ENCODE peak calls at places on chromosomes 4 and X, in ten cellular contexts. R, D, I, B, Z, O, U, N, A and P are unnamed samples.

GRCh38 chr4:88969271-88969670 is 87.7 kb downstream of the FAM13A start:
- DNase-seq in B (no peak), U (no peak), D (no peak), R (no peak), I (no peak), A (no peak), N (no peak), Z (no peak), O (no peak), P (no peak)

GRCh38 chr4:42709392-42710065 is 52.6 kb upstream of the ATP8A1 start:
- DNase-seq in D (no peak), R (no peak), N (no peak), O (no peak), I (no peak), B (no peak), Z (no peak), A (no peak), U (no peak), P (no peak)

GRCh38 chrX:124217289-124218251 is 114.9 kb upstream of the TEX13D start:
- DNase-seq in R (no peak), D (peak), O (peak), U (peak), N (peak), B (no peak), A (no peak), Z (no peak), I (no peak), P (no peak)

GRCh38 chrX:153333271-153333670 is 682 bp upstream of the ZNF275 start:
- DNase-seq in I (no peak), Z (no peak), A (peak), R (no peak), O (peak), D (no peak), N (no peak), U (no peak), B (no peak), P (peak)

GRCh38 chrX:133880032-133880443 is 105.4 kb downstream of the GPC3 start:
- DNase-seq in R (no peak), N (no peak), D (no peak), O (no peak), I (no peak), U (no peak), B (no peak), Z (no peak), A (no peak), P (no peak)

GRCh38 chr4:128812360-128812958 is 3.0 kb downstream of the JADE1 start:
- DNase-seq in Z (no peak), A (peak), U (no peak), N (peak), D (peak), B (no peak), O (peak), I (no peak), R (peak), P (peak)

GRCh38 chr4:54998991-54999390 is 126.4 kb downstream of the KDR start:
- DNase-seq in A (peak), U (no peak), Z (no peak), O (peak), D (no peak), R (no peak), I (no peak), N (no peak), B (no peak), P (no peak)

GRCh38 chrX:134239016-134239415 is 2.0 kb downstream of the CCDC160 start:
- DNase-seq in R (no peak), U (no peak), A (no peak), D (no peak), O (no peak), B (no peak), Z (no peak), N (no peak), I (no peak), P (no peak)

GRCh38 chr4:123064390-123064789 is 142.0 kb upstream of the NUDT6 start:
- DNase-seq in Z (no peak), U (no peak), D (no peak), I (no peak), A (peak), N (no peak), B (no peak), O (peak), R (no peak), P (no peak)